ENCODE peak calls at places on chromosomes 3 and 15, in six cellular contexts. O, Z, T, K, G and L are unnamed samples.

GRCh38 chr3:81816473-81817260 is 55.2 kb upstream of the GBE1 start:
- DNase-seq in O (no peak), Z (peak), T (no peak), K (peak), G (no peak), L (peak)

GRCh38 chr3:13683772-13684171 is 134.8 kb downstream of the FBLN2 start:
- DNase-seq in O (no peak), Z (no peak), T (no peak), K (no peak), G (no peak), L (no peak)

GRCh38 chr3:77370413-77370812 is 330.5 kb downstream of the ROBO2 start:
- DNase-seq in O (no peak), Z (no peak), T (no peak), K (peak), G (no peak), L (peak)

GRCh38 chr15:90955911-90956310 is 1.2 kb downstream of the RCCD1 start:
- DNase-seq in O (no peak), Z (peak), T (no peak), K (no peak), G (no peak), L (no peak)

GRCh38 chr3:56737001-56737400 is 53.9 kb upstream of the TASOR start:
- DNase-seq in O (no peak), Z (no peak), T (no peak), K (no peak), G (no peak), L (no peak)

GRCh38 chr15:71627604-71628003 is 182.8 kb upstream of the NR2E3 start:
- DNase-seq in O (no peak), Z (no peak), T (no peak), K (no peak), G (no peak), L (no peak)

GRCh38 chr3:72492240-72492639 is 356.0 kb downstream of the SHQ1 start:
- DNase-seq in O (peak), Z (no peak), T (no peak), K (peak), G (no peak), L (peak)

GRCh38 chr15:65409284-65409631 is 13.5 kb downstream of the IGDCC4 start:
- DNase-seq in O (no peak), Z (peak), T (no peak), K (peak), G (no peak), L (peak)

GRCh38 chr3:184814214-184814613 is 2.2 kb downstream of the VPS8 start:
- DNase-seq in O (no peak), Z (no peak), T (no peak), K (no peak), G (no peak), L (no peak)

GRCh38 chr3:97889814-97890213 is 68.0 kb downstream of the CRYBG3 start:
- DNase-seq in O (no peak), Z (no peak), T (no peak), K (no peak), G (no peak), L (no peak)

GRCh38 chr15:100020614-100021013 is 287.4 kb upstream of the LYSMD4 start:
- DNase-seq in O (no peak), Z (no peak), T (no peak), K (no peak), G (no peak), L (no peak)

GRCh38 chr3:50674349-50675178 is at the start of gene DOCK3:
- DNase-seq in O (peak), Z (peak), T (peak), K (no peak), G (peak), L (no peak)

GRCh38 chr15:39833515-39833981 is 50.9 kb upstream of the FSIP1 start:
- DNase-seq in O (no peak), Z (no peak), T (no peak), K (no peak), G (no peak), L (no peak)

GRCh38 chr3:69710153-69710977 is 28.9 kb upstream of the MITF start:
- DNase-seq in O (no peak), Z (no peak), T (no peak), K (no peak), G (no peak), L (no peak)

GRCh38 chr3:154022603-154023002 is 98.6 kb upstream of the ARHGEF26 start:
- DNase-seq in O (no peak), Z (no peak), T (no peak), K (no peak), G (no peak), L (no peak)

GRCh38 chr15:38555686-38556334 is 8.8 kb downstream of the RASGRP1 start:
- DNase-seq in O (no peak), Z (no peak), T (no peak), K (peak), G (no peak), L (peak)

GRCh38 chr3:36701903-36702374 is 62.4 kb downstream of the DCLK3 start:
- DNase-seq in O (no peak), Z (no peak), T (no peak), K (no peak), G (no peak), L (no peak)

GRCh38 chr3:5095879-5096278 is 26.2 kb upstream of the ARL8B start:
- DNase-seq in O (peak), Z (no peak), T (no peak), K (no peak), G (peak), L (no peak)

GRCh38 chr3:126507886-126508285 is 9.7 kb downstream of the UROC1 start:
- DNase-seq in O (no peak), Z (no peak), T (no peak), K (no peak), G (no peak), L (no peak)

GRCh38 chr3:61108247-61109019 is 142.8 kb downstream of the FHIT start:
- DNase-seq in O (no peak), Z (no peak), T (no peak), K (no peak), G (no peak), L (no peak)

GRCh38 chr3:158105124-158105709 is 1.0 kb downstream of the SHOX2 start:
- DNase-seq in O (peak), Z (peak), T (no peak), K (no peak), G (no peak), L (no peak)

GRCh38 chr3:152428577-152428976 is 159.8 kb downstream of the MBNL1 start:
- DNase-seq in O (no peak), Z (no peak), T (no peak), K (no peak), G (no peak), L (no peak)

GRCh38 chr3:64432870-64433269 is 207.6 kb upstream of the PRICKLE2 start:
- DNase-seq in O (no peak), Z (no peak), T (no peak), K (no peak), G (no peak), L (no peak)

GRCh38 chr15:70348581-70349344 is 251.0 kb upstream of the TLE3 start:
- DNase-seq in O (no peak), Z (no peak), T (no peak), K (no peak), G (no peak), L (no peak)

GRCh38 chr15:64686130-64686735 is 89.2 kb downstream of the RBPMS2 start:
- DNase-seq in O (peak), Z (no peak), T (peak), K (no peak), G (peak), L (no peak)

GRCh38 chr3:23659274-23659673 is 146.5 kb upstream of the UBE2E1 start:
- DNase-seq in O (no peak), Z (peak), T (no peak), K (no peak), G (peak), L (no peak)
- H3K4me3 ChIP-seq in O (no peak), Z (no peak), T (no peak), K (no peak), G (no peak), L (no peak)

GRCh38 chr3:17473761-17474160 is 268.7 kb downstream of the TBC1D5 start:
- DNase-seq in O (no peak), Z (no peak), T (no peak), K (no peak), G (no peak), L (no peak)
- TF ChIP-seq CTCF in O (no peak), Z (no peak), T (no peak), K (no peak), G (peak), L (no peak)

DNA sequence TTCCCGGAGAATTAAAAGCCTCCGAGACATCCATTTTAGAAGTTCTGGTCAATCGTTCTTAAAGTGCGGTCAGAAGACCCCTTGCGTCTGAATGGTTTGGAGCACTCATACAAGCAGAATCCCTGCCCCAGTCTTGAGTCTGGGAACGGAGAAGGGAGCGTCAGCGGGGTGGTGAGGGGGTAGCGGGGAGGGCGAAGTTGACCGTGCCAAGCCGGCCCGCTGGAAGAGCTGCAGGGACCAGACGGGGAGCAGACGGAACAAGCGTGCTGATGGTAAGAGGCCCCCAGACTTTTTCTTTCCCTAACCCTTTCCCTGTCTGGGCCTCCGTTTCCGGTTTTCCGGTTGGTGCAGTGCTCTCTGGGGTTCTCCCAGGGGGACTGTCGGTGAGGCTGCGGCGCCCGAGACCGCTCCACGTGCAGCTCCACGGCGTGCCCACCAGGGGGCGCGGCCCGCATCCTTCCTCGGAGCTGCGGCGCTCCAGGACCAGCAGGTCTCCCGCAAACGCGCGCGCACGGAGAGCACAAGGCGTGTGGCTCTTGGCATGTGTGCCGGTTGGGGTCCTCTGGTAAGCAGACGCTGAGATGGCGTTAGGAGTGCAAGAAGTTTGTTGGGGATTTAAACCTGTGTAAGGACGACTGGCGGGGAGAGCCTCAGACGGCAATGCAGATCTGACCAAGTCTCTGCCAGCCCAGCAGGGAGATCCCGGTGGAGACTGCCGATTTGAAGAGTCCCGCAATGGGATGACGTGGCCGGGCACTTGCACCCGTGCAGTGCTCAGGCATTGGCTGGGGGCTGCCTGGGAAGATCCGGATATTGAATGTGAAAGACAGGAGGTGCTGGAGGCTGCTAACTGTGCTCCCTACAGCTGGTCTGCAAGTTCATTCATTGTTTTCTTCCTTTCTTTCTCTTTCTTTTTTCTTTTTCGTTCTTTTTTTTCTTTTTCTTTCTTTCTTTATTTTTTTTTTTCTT is 19.2 kb upstream of the CORO2B start:
- DNase-seq in O (peak), Z (peak), T (peak), K (no peak), G (peak), L (no peak)
- H3K4me3 ChIP-seq in O (peak), Z (peak), T (peak), K (peak), G (peak), L (peak)

GRCh38 chr15:74463634-74464033 is 2.7 kb upstream of the UBL7 start:
- DNase-seq in O (no peak), Z (no peak), T (no peak), K (no peak), G (no peak), L (no peak)

GRCh38 chr15:74461847-74462511 is 1.0 kb upstream of the UBL7 start:
- DNase-seq in O (no peak), Z (no peak), T (no peak), K (no peak), G (peak), L (no peak)

GRCh38 chr15:74458473-74458872 is 2.5 kb downstream of the UBL7 start:
- DNase-seq in O (no peak), Z (no peak), T (no peak), K (no peak), G (no peak), L (no peak)

GRCh38 chr15:74460298-74460697 is 662 bp downstream of the UBL7 start:
- DNase-seq in O (no peak), Z (peak), T (no peak), K (no peak), G (no peak), L (no peak)

GRCh38 chr15:74460903-74461846 is at the start of gene UBL7:
- DNase-seq in O (peak), Z (peak), T (peak), K (peak), G (peak), L (peak)
- TF ChIP-seq CTCF in O (no peak), Z (peak), T (no peak), K (peak), G (peak), L (peak)

DNA sequence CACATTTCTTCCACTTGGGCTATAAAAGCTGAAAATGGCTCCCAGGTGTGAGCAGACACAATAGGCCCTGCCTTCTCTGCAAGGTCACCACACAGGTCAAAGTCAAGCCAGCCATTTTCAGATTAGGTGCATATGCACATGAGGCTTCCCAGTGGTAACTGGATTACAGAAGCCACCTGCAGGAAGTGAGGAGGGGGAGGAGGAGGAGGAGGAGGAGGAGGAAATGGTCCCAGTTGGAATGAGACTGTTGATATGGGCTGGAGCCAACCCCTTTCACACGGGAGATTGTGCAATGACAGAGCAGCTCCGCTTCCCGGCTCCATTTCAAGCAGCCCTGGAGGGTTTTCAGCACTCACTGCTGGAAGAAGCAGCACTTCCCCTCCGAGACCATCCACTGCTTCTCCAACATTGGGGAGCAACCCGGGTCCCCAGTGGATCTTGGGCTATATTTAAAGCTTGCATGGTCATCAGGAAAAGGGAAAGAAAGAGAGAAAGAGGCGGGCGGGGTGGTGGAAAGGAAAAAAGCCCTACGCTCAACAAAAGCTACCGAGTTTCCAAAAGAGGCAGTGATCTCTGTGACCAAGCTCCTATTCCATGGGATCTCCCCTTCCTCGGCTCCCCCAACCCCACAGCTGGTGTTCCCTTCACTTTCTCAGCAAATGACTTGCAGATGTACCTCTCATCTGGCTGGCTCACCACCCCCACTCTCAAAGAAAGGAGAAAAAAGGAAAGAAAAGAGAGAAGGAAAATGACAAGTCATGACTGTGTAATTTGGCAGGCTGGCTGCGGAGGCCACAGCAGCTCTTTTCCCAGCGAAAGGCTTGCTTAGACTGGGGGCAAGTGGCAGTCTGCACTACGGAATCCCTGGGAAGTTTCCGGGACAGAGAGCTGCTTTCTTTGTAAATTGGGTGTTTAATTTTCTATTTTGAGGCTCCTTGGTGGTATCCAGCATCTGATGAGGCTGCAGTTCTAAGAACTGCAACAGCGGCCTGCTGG is 58.3 kb downstream of the LRIG1 start:
- DNase-seq in O (peak), Z (no peak), T (no peak), K (no peak), G (peak), L (no peak)
- H3K4me3 ChIP-seq in O (peak), Z (no peak), T (no peak), K (no peak), G (no peak), L (no peak)

DNA sequence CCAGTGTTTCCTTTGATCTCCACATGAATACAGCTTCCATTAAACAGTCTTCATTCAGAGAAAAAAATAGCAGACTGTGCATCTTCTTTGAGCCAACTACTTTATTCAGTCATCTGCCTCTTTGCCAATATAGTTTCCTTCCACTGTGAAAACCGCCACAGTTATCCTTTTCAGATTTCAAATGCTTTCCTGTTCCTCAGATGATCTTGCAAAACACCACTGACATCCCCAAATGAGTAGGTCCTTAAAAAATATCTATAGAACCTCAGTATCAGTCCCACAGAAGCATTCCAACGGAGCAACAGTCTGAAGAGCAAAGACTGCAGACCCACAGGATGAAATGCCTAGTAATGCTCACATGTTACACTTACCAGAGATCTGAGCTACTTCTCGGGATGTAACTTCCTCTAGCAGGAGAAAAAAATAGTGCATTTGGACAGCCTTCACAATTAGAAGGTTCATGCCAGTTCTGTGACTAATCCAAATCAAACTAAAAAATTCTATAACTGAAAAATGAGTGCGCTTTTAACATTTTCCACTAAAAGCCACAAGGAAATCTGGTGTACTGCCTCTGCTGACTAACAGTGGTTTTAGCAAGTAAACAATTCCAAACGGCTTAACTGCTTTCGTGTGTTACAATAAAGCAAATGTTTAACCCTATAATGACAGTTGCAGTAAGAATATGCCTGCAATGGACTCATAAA is at the start of gene ANKRD28:
- DNase-seq in O (no peak), Z (no peak), T (peak), K (peak), G (peak), L (peak)
- TF ChIP-seq CTCF in O (no peak), Z (no peak), T (no peak), K (peak), G (peak), L (peak)

DNA sequence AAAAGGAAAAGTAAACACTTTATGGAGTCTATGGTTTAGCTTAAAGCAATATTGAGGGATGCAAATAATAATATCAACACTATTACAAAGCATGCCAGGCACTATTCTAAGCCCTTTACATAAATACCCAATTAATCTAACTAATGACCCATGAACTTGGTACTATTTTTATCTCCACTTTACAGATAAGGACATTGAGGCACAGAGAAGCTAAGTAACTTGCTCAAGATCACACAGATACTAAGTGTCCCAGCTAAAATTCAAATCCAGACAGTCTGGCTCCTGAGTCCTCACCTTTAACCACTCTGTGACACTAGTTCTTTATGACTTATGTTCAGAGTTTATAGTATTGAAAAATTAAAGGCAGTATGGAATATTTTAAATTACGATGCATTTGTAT is 5.6 kb downstream of the MBD4 start:
- DNase-seq in O (no peak), Z (no peak), T (no peak), K (no peak), G (no peak), L (no peak)
- H3K4me3 ChIP-seq in O (no peak), Z (no peak), T (no peak), K (no peak), G (no peak), L (no peak)

GRCh38 chr15:83842281-83842680 is 188.4 kb downstream of the ADAMTSL3 start:
- DNase-seq in O (no peak), Z (no peak), T (no peak), K (no peak), G (no peak), L (no peak)
- TF ChIP-seq CTCF in O (no peak), Z (no peak), T (no peak), K (no peak), G (no peak), L (no peak)